ENCODE peak calls at places on chromosome 20, in four cellular contexts. R, T, L and D are unnamed samples.

GRCh38 chr20:38209054-38209675 is 44.1 kb upstream of the TGM2 start:
- DNase-seq in T (no peak), R (no peak), L (no peak), D (no peak)

GRCh38 chr20:34390769-34391447 is 27.8 kb downstream of the ITCH start:
- DNase-seq in R (peak; percentile 51), L (peak; percentile 68), T (no peak), D (no peak)

GRCh38 chr20:25623225-25623735 is 534 bp downstream of the NANP start:
- DNase-seq in T (peak; percentile 41), R (peak; percentile 54), L (peak; percentile 35), D (no peak)

GRCh38 chr20:3420211-3420707 is 12.8 kb upstream of the DNAAF9 start:
- DNase-seq in R (peak; percentile 28), L (peak; percentile 62), T (no peak), D (no peak)

GRCh38 chr20:20213722-20214121 is 154.2 kb upstream of the INSM1 start:
- DNase-seq in R (no peak), T (no peak), L (no peak), D (no peak)

GRCh38 chr20:934186-934840 is 18.2 kb upstream of the ANGPT4 start:
- DNase-seq in T (peak; percentile 10), L (no peak), R (no peak), D (no peak)

GRCh38 chr20:53786445-53787267 is 193.0 kb upstream of the ZNF217 start:
- DNase-seq in T (no peak), R (peak; percentile 49), L (no peak), D (no peak)

GRCh38 chr20:9617062-9617461 is 102.7 kb downstream of the LAMP5 start:
- DNase-seq in R (peak; percentile 41), T (peak; percentile 84), L (peak; percentile 21), D (no peak)

GRCh38 chr20:20188647-20189046 is 136.3 kb downstream of the CFAP61 start:
- DNase-seq in T (no peak), R (no peak), L (no peak), D (no peak)

GRCh38 chr20:41395669-41396664 is 29.3 kb upstream of the EMILIN3 start:
- DNase-seq in T (peak; percentile 71), R (no peak), L (no peak), D (no peak)

GRCh38 chr20:44714701-44715494 is at the start of gene CCN5:
- DNase-seq in L (peak; percentile 88), T (no peak), R (peak; percentile 92), D (peak; percentile 88)

GRCh38 chr20:258963-259362 is 1.4 kb downstream of the DEFB132 start:
- DNase-seq in R (no peak), T (no peak), L (no peak), D (no peak)

GRCh38 chr20:813386-813785 is 20.1 kb upstream of the FAM110A start:
- DNase-seq in R (no peak), T (no peak), L (no peak), D (no peak)

GRCh38 chr20:61558726-61559125 is 306.7 kb downstream of the CDH4 start:
- DNase-seq in R (no peak), L (no peak), T (peak; percentile 31), D (no peak)

GRCh38 chr20:54284928-54285704 is 77.2 kb downstream of the PFDN4 start:
- DNase-seq in R (no peak), L (no peak), T (no peak), D (no peak)

GRCh38 chr20:51763965-51764602 is 4.1 kb downstream of the ATP9A start:
- DNase-seq in L (no peak), T (no peak), R (no peak), D (no peak)

GRCh38 chr20:51767867-51768758 is at the start of gene ATP9A:
- DNase-seq in L (peak; percentile 12), T (peak; percentile 76), R (peak; percentile 58), D (peak; percentile 16)

GRCh38 chr20:51769941-51770615 is 1.9 kb upstream of the ATP9A start:
- DNase-seq in R (no peak), T (no peak), L (no peak), D (no peak)

GRCh38 chr20:51768759-51769517 is 748 bp upstream of the ATP9A start:
- DNase-seq in T (no peak), L (no peak), R (no peak), D (no peak)

GRCh38 chr20:51767018-51767866 is 948 bp downstream of the ATP9A start:
- DNase-seq in R (peak; percentile 94), L (peak; percentile 45), T (peak; percentile 79), D (peak; percentile 41)
- TF ChIP-seq CTCF in R (peak; percentile 17), L (no peak), T (peak; percentile 58), D (no peak)

GRCh38 chr20:63158352-63158751 is 57.6 kb downstream of the YTHDF1 start:
- DNase-seq in T (no peak), R (no peak), L (no peak), D (no peak)

GRCh38 chr20:63154395-63154794 is 61.5 kb downstream of the YTHDF1 start:
- DNase-seq in R (no peak), L (no peak), T (no peak), D (no peak)

GRCh38 chr20:63156221-63156671 is 59.7 kb downstream of the YTHDF1 start:
- DNase-seq in R (no peak), L (no peak), T (no peak), D (no peak)

GRCh38 chr20:63153254-63154221 is 62.4 kb downstream of the YTHDF1 start:
- DNase-seq in R (no peak), T (no peak), L (no peak), D (no peak)

DNA sequence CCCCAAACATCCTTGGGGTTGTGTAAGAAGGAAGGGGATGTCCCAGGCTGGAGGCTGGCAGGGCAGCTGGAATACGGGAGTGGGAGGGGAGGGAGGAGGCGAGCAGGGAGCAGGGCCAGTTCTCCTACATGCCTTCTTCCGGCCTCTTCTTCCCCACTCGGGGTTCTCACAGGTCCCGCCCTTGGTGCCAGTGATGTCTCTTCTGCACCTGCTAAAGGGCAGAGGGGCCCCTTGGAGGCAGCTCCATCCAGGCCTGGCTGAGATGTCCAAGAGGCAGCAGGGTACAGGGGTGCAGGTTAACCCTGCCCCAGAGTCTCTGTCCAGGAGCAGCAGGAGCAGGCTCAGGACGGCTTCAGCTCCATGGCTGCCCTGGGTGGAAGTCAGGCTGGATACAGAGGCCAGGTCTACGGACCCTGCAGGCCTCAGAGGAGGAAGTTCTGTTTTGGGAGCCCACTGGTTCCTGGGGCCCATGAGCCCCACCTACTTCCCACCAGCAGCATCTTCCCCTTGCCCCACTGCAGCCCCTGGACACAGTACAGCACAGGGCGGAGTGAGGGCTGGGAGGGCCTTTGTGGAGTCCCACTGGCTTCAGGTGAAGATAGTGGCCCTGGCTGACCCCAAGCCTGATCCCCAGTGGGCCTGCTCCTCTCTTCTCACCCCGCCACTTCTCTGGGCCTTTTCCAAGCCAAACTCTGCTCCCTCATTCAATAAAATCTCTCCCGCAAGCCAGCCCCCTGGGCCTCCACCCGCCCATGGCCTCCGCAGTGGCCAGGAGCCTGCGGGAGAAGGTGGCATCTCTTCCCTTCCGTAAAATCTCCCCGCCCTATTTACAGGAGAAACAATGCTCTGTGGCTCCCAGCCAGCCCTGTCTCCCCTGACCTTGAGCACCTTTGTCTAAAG is 60.4 kb downstream of the YTHDF1 start:
- DNase-seq in L (no peak), T (no peak), R (no peak), D (no peak)
- H3K27me3 ChIP-seq in L (peaks cover 58% of the 10 kb centered on the region), T (no peaks in the 10 kb centered on the region), R (peaks cover 6% of the 10 kb centered on the region), D (no peaks in the 10 kb centered on the region)

GRCh38 chr20:63497946-63498935 is 642 bp downstream of the EEF1A2 start:
- DNase-seq in T (no peak), R (no peak), L (peak; percentile 94), D (no peak)

GRCh38 chr20:63495167-63495720 is 3.6 kb downstream of the EEF1A2 start:
- DNase-seq in L (no peak), R (no peak), T (no peak), D (no peak)

GRCh38 chr20:63497138-63497945 is 1.5 kb downstream of the EEF1A2 start:
- DNase-seq in L (peak; percentile 84), T (no peak), R (no peak), D (no peak)

GRCh38 chr20:63495771-63496403 is 3.0 kb downstream of the EEF1A2 start:
- DNase-seq in L (peak; percentile 70), T (peak; percentile 88), R (peak; percentile 68), D (peak; percentile 36)

GRCh38 chr20:63496404-63497120 is 2.3 kb downstream of the EEF1A2 start:
- DNase-seq in T (no peak), L (peak; percentile 30), R (no peak), D (no peak)
- TF ChIP-seq CTCF in T (no peak), L (peak; percentile 6), R (no peak), D (no peak)

GRCh38 chr20:46304852-46305251 is 3.4 kb downstream of the CDH22 start:
- DNase-seq in R (no peak), L (no peak), T (no peak), D (no peak)
- H3K27me3 ChIP-seq in R (peaks cover 36% of the 10 kb centered on the region), L (peaks cover 41% of the 10 kb centered on the region), T (peaks cover 70% of the 10 kb centered on the region), D (peaks cover 90% of the 10 kb centered on the region)

GRCh38 chr20:60271597-60271996 is 313.4 kb downstream of the CDH26 start:
- DNase-seq in R (no peak), L (no peak), T (peak; percentile 28), D (no peak)
- TF ChIP-seq CTCF in R (no peak), L (no peak), T (peak; percentile 42), D (no peak)

GRCh38 chr20:58778774-58779173 is 71.9 kb downstream of the GNAS-AS1 start:
- DNase-seq in T (no peak), L (no peak), R (no peak), D (no peak)
- H3K27me3 ChIP-seq in T (no peaks in the 10 kb centered on the region), L (no peaks in the 10 kb centered on the region), R (no peaks in the 10 kb centered on the region), D (peaks cover 13% of the 10 kb centered on the region)

GRCh38 chr20:33339515-33340058 is 56.6 kb downstream of the BPIFB1 start:
- DNase-seq in R (no peak), L (no peak), T (peak; percentile 29), D (no peak)

GRCh38 chr20:33338465-33339258 is 55.6 kb downstream of the BPIFB1 start:
- DNase-seq in T (no peak), R (no peak), L (no peak), D (no peak)

GRCh38 chr20:33337531-33338165 is 54.6 kb downstream of the BPIFB1 start:
- DNase-seq in R (no peak), L (no peak), T (no peak), D (no peak)

GRCh38 chr20:33336375-33336774 is 53.4 kb downstream of the BPIFB1 start:
- DNase-seq in T (no peak), R (no peak), L (no peak), D (no peak)

DNA sequence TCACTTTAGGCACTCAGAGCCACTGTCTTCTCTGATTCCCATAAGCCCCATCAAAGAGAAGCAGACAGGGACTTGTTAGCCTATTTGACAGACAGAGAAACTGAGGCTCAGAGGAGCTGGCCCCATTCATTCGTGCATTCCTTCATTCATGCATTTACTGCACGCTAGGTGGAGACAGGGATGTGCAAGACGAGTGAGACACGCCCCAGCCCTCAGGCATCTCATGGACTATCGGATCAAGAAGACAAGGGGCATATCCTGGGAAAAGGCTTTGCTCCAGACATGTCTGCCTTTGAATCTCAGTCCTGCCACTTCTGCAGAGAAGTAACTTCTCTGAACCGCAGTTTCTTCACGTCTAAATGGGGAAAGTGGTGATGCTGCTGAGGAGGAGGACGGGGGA is 54.1 kb downstream of the BPIFB1 start:
- DNase-seq in R (no peak), T (no peak), L (no peak), D (no peak)
- TF ChIP-seq CTCF in R (no peak), T (no peak), L (no peak), D (no peak)